ENCODE peak calls at places on chromosomes 13 and 19, in six cellular contexts. U, H, K, J, O and M are unnamed samples.

GRCh38 chr19:11931051-11931450 is 6.1 kb downstream of the ZNF700 start:
- DNase-seq in U (no peak), H (no peak), K (no peak), J (no peak), O (no peak), M (no peak)

GRCh38 chr19:17527326-17527725 is 15.9 kb downstream of the PGLS start:
- DNase-seq in U (no peak), H (no peak), K (no peak), J (peak), O (no peak), M (no peak)

GRCh38 chr19:16062789-16063188 is 13.5 kb upstream of the TPM4 start:
- DNase-seq in U (no peak), H (peak), K (peak), J (peak), O (peak), M (peak)

GRCh38 chr19:33946535-33947323 is 150.1 kb downstream of the KCTD15 start:
- DNase-seq in U (no peak), H (peak), K (no peak), J (no peak), O (no peak), M (no peak)

GRCh38 chr19:49061445-49061844 is 3.2 kb downstream of the NTF4 start:
- DNase-seq in U (no peak), H (no peak), K (no peak), J (no peak), O (no peak), M (no peak)

GRCh38 chr19:12159773-12160414 is 3.0 kb upstream of the ZNF136 start:
- DNase-seq in U (no peak), H (peak), K (peak), J (peak), O (no peak), M (no peak)

GRCh38 chr13:23348270-23349126 is 85.0 kb downstream of the SACS start:
- DNase-seq in U (peak), H (no peak), K (peak), J (no peak), O (no peak), M (no peak)

GRCh38 chr13:67267136-67267535 is 37.0 kb upstream of the PCDH9 start:
- DNase-seq in U (peak), H (no peak), K (no peak), J (no peak), O (no peak), M (no peak)

GRCh38 chr19:54178581-54179261 is 5.8 kb upstream of the TMC4 start:
- DNase-seq in U (peak), H (peak), K (peak), J (peak), O (peak), M (no peak)

GRCh38 chr19:10408511-10409291 is 5.4 kb upstream of the CDC37 start:
- DNase-seq in U (peak), H (no peak), K (no peak), J (peak), O (no peak), M (no peak)

GRCh38 chr19:9622531-9622930 is 1.5 kb upstream of the ZNF561 start:
- DNase-seq in U (no peak), H (no peak), K (no peak), J (no peak), O (no peak), M (no peak)

GRCh38 chr13:88429862-88430261 is 758.7 kb downstream of the SLITRK5 start:
- DNase-seq in U (no peak), H (no peak), K (no peak), J (no peak), O (no peak), M (no peak)

GRCh38 chr13:99383946-99384345 is 76.7 kb upstream of the GPR183 start:
- DNase-seq in U (no peak), H (no peak), K (no peak), J (no peak), O (no peak), M (no peak)

GRCh38 chr19:2711175-2711936 is 8.9 kb upstream of the GNG7 start:
- DNase-seq in U (peak), H (no peak), K (no peak), J (peak), O (peak), M (no peak)

GRCh38 chr13:69331245-69331644 is 776.4 kb upstream of the ATXN8OS start:
- DNase-seq in U (no peak), H (no peak), K (no peak), J (no peak), O (no peak), M (no peak)
- TF ChIP-seq EZH2phosphoT487 in U (no peak), H (no peak), K (no peak), J (no peak), O (no peak), M (no peak)

GRCh38 chr13:39159971-39160370 is 121.7 kb downstream of the NHLRC3 start:
- DNase-seq in U (no peak), H (no peak), K (no peak), J (no peak), O (no peak), M (no peak)
- TF ChIP-seq EZH2phosphoT487 in U (no peak), H (no peak), K (no peak), J (no peak), O (no peak), M (no peak)

GRCh38 chr13:110398564-110399507 is 91.8 kb downstream of the COL4A2 start:
- DNase-seq in U (peak), H (no peak), K (no peak), J (no peak), O (no peak), M (no peak)
- TF ChIP-seq EZH2phosphoT487 in U (no peak), H (no peak), K (no peak), J (no peak), O (no peak), M (no peak)

GRCh38 chr13:42007844-42008243 is 40.6 kb upstream of the DGKH start:
- DNase-seq in U (peak), H (no peak), K (no peak), J (no peak), O (peak), M (no peak)
- TF ChIP-seq EZH2phosphoT487 in U (no peak), H (no peak), K (no peak), J (no peak), O (no peak), M (no peak)

GRCh38 chr19:13401388-13401787 is 104.9 kb downstream of the CACNA1A start:
- DNase-seq in U (peak), H (no peak), K (peak), J (peak), O (peak), M (no peak)
- TF ChIP-seq EZH2phosphoT487 in U (no peak), H (no peak), K (no peak), J (no peak), O (no peak), M (no peak)

DNA sequence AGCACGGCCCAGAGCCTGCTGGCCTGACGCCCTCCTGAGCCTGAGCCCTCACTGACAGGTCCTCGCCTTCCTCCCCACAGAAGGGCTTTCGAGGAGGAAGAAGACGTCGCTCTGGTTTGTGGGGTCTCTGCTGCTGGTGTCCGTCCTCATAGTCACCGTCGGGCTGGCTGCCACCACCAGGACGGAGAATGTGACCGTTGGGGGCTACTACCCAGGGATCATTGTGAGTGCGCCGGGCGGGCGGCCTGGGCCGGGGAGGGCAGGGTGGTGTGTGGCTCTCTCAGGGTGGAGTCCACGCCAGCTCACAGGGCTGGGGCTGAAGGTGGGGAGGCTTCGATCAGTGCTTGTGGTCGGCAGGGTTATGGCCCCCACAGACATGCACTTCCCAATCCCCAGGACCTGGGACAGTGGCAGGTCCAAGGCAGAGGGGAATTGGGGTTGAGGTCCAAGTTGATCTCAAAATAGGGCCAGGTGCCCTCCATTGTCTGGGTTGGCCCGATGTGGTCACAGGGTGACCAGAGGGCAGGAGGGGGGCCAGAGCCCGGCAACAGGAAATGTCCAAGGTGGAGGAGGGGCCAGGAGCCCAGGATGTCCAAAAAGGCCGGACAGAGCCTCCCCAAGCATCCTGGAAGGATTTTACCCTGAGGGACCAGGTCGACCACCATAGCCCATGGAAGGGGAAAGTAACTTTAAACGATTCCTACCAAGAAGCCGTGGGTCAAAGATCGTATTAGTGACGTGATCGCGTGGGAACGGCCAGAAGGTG is 7.2 kb downstream of the TMEM255B start:
- DNase-seq in U (no peak), H (no peak), K (no peak), J (no peak), O (no peak), M (no peak)
- TF ChIP-seq EZH2phosphoT487 in U (no peak), H (no peak), K (no peak), J (no peak), O (no peak), M (no peak)

GRCh38 chr13:29577135-29578051 is 18.1 kb downstream of the SLC7A1 start:
- DNase-seq in U (peak), H (no peak), K (no peak), J (no peak), O (peak), M (no peak)
- TF ChIP-seq EZH2phosphoT487 in U (no peak), H (no peak), K (no peak), J (no peak), O (no peak), M (no peak)

DNA sequence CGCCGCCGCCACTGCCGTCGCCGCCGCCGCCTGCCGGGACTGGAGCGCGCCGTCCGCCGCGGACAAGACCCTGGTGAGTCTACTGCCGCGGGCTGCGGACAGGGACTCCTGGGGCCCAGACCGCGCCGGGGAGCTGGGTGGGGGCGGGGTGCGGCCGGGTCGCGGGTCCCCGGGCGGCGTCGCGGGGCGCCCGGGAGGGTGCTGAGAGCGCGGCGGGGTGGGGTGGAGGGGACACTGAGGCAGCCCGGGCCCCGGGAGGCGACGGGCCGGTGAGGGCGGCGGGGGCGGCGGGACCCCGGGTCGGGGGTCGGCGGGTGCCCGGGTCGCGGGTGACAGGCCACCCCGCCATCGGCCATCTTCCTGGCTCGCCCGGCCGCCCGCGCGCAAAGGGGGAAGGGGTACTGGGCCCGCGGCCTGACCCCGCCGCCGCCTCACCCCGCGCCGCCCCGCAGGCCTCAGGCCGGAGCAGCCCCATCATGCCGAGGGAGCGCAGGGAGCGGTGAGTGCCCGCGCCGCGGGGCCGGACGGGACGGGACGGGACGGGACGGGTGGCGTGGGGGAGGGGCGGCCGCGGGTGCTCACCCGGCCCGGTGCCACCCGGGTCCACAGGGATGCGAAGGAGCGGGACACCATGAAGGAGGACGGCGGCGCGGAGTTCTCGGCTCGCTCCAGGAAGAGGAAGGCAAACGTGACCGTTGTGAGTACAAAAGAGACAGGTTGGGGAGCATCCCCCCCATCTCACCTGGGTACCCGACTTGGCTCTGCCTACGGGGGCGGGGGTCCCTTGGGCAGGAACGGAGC is 489 bp downstream of the CCNE1 start:
- DNase-seq in U (peak), H (peak), K (peak), J (peak), O (no peak), M (peak)
- TF ChIP-seq EZH2phosphoT487 in U (no peak), H (no peak), K (no peak), J (no peak), O (no peak), M (no peak)